ENCODE peak calls at places on chromosomes 2 and 18, in nine cellular contexts. G is transverse colon, P is HepG2, M is suprapubic skin, J is GM12878, C is endothelial cell of umbilical vein, K is vagina, V is upper lobe of left lung, U is breast epithelium. B is an unnamed sample.

GRCh38 chr2:97868986-97869721 is 126.6 kb downstream of the TMEM131 start:
- DNase-seq in G (peak), P (peak), M (no peak), J (no peak), C (peak), K (no peak), V (no peak), U (no peak), B (no peak)

GRCh38 chr2:77552956-77553355 is 30.8 kb upstream of the LRRTM4 start:
- DNase-seq in G (no peak), P (no peak), M (no peak), J (no peak), C (no peak), K (no peak), V (no peak), U (no peak), B (no peak)

GRCh38 chr2:1482253-1482675 is 69.0 kb downstream of the TPO start:
- DNase-seq in G (no peak), P (no peak), M (no peak), J (no peak), C (no peak), K (no peak), V (no peak), U (no peak), B (no peak)

GRCh38 chr2:236317938-236318396 is 53.8 kb upstream of the ASB18 start:
- DNase-seq in G (peak), P (no peak), M (no peak), J (no peak), C (no peak), K (peak), V (peak), U (no peak), B (peak)

GRCh38 chr2:25220198-25220712 is 51.9 kb upstream of the POMC start:
- DNase-seq in G (no peak), P (no peak), M (no peak), J (no peak), C (no peak), K (no peak), V (no peak), U (no peak), B (no peak)

GRCh38 chr2:46878886-46879285 is 36.7 kb downstream of the MCFD2 start:
- DNase-seq in G (no peak), P (peak), M (no peak), J (no peak), C (peak), K (no peak), V (peak), U (no peak), B (no peak)

GRCh38 chr18:35355140-35355618 is 11.0 kb upstream of the ZNF24 start:
- DNase-seq in G (peak), P (peak), M (peak), J (no peak), C (peak), K (no peak), V (no peak), U (no peak), B (peak)

GRCh38 chr2:240469239-240469636 is 33.8 kb downstream of the GPC1 start:
- DNase-seq in G (no peak), P (no peak), M (no peak), J (no peak), C (no peak), K (no peak), V (no peak), U (no peak), B (peak)

GRCh38 chr2:168850846-168851245 is 39.4 kb downstream of the SPC25 start:
- DNase-seq in G (no peak), P (no peak), M (no peak), J (no peak), C (no peak), K (no peak), V (no peak), U (no peak), B (no peak)

DNA sequence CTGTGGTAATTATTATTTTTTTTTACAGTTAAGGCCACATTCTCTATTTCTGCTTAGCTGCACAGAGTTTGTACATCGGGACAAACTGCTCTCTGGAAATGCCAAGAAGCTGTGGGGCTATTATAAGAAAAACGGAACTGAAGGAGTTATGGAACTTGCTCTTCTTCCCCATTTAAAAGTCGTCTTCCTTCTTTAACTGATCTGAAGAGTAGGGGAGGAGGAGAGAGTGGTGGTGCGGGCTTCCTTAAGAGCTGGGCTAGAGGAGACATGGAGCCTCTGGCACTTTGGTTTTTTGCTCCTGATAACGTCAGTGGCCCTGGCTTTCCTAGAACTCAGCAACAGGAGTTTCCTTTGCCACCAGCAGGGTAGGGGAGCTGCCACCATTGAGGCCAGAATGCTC is 54.5 kb downstream of the RAB31 start:
- DNase-seq in G (no peak), P (no peak), M (no peak), J (no peak), C (no peak), K (no peak), V (no peak), U (no peak), B (no peak)
- TF ChIP-seq CTCF in G (no peak), P (no peak), M (no peak), J (no peak), C (no peak), K (no peak), V (no peak), U (no peak), B (no peak)

GRCh38 chr2:170177950-170178781 is at the start of gene MYO3B:
- DNase-seq in G (no peak), P (no peak), M (no peak), J (no peak), C (no peak), K (no peak), V (no peak), U (no peak), B (no peak)
- TF ChIP-seq POLR2AphosphoS5 in G (no peak), P (no peak), M (no peak), J (no peak), C (no peak), K (no peak), V (no peak), U (no peak), B (no peak)

DNA sequence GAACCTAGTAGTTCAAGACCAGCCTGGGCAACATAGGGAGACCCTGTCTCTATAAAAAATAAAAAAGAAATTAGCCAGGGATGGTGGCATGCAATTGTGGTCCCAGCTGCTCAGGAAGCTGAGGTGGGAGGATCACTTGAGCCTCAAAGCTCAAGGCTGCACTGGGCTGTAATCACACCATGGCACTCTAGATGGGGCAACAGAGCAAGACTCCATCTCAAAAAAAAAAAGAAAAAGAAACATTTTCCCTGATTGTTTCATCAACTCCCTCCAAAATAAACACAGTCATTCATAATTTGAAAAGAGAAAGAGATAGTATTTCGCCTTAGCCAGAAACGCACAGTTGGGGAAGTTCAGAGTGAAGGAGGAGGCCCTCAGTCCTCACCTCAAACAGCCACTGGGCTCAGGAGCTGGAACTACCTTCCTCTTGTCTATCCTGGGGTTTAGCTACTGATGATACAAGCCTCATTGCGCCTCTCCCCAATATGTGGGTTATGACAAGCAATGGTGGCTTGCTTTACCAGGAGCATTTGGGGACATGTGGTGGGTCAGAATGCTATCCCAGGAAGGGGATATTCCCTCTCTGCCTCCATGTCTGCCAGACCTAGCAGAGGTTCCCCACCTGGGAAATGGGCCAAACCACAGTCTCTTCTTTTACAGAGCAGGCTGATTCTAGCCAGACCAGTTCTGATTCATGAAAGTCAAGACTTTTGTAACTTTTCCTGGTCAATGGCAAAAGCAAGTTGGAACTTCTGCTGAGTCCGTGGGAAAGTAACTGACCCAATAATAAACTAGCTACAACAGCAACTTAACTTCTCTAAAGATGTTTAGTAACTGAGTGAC is 22.2 kb upstream of the TMEM87B start:
- DNase-seq in G (peak), P (no peak), M (no peak), J (no peak), C (peak), K (no peak), V (no peak), U (no peak), B (peak)
- TF ChIP-seq CTCF in G (no peak), P (no peak), M (no peak), J (no peak), C (peak), K (no peak), V (no peak), U (no peak), B (no peak)

DNA sequence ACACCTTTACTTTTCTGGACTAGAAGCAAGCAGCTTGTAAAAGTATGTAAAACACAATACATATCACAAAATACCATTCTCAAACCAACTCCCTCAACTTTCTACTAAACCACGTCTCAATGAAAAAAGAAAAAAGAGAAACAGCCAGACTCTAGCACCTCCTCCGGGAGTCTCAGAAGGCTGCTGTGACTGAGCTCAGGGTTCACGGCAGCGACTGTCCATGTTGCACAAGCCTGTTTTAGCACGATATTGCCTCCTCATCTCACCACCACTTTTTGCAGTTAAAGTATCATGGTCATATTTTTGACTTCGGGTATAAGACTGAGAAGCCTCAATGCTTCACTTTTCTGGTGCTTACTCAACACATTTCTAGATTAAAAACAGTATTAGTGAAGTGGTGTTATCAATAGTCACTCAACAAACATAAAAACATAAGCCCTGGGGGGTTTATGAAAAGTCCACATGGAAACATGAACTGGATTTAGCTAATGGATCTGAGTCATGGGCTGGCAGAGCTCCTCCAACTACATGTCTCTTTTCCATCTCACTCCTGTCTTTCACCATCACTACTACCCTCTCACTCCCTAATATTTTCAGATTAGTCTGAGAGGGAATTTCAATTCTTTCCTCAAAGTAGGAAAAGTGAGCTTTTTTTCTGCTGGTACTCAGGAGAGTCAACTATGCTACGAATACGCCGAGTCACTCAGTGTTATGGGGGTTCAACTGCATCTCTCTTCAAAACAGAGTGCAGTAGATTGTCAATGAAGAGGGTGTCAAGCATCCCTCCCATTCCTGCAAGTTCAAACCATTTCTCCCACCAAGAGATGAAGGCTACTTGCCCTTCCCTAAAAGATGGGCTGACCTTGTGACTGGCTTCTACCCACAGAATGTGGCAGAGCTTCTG is 113.7 kb downstream of the OSR1 start:
- DNase-seq in G (no peak), P (no peak), M (no peak), J (no peak), C (no peak), K (no peak), V (no peak), U (no peak), B (no peak)
- TF ChIP-seq POLR2AphosphoS5 in G (no peak), P (no peak), M (no peak), J (no peak), C (no peak), K (no peak), V (no peak), U (no peak), B (no peak)

GRCh38 chr2:218095853-218096252 is 26.8 kb downstream of the RUFY4 start:
- DNase-seq in G (no peak), P (no peak), M (no peak), J (no peak), C (no peak), K (no peak), V (no peak), U (no peak), B (no peak)

GRCh38 chr2:218086493-218086892 is 17.4 kb downstream of the RUFY4 start:
- DNase-seq in G (no peak), P (no peak), M (no peak), J (no peak), C (no peak), K (no peak), V (no peak), U (no peak), B (no peak)

GRCh38 chr2:218093879-218094278 is 24.8 kb downstream of the RUFY4 start:
- DNase-seq in G (no peak), P (no peak), M (no peak), J (no peak), C (no peak), K (no peak), V (no peak), U (no peak), B (no peak)

GRCh38 chr2:218091743-218092142 is 22.7 kb downstream of the RUFY4 start:
- DNase-seq in G (no peak), P (no peak), M (no peak), J (no peak), C (no peak), K (no peak), V (no peak), U (no peak), B (no peak)
- TF ChIP-seq CTCF in G (no peak), P (no peak), M (no peak), J (no peak), C (no peak), K (no peak), V (no peak), U (no peak), B (no peak)

DNA sequence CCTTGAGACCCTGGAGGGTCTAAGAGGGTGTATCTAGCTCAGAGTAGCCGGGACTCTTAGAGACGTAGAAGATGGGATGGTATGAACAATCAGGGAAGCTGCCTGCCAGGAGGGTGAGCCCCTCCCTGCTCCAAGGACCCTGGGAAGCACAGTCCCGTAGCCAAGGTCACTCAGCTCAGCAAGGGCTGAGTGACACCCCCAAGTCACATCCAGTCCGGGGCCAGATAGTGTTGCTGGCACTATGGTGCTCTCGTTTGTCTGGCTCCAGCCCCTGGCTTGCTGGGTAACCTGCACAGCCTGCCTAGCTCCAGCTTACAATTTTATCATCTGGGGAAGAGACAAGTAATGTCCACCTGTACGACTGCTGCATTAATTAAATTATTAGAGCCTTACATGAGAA is 22.3 kb downstream of the REEP1 start:
- DNase-seq in G (no peak), P (no peak), M (no peak), J (no peak), C (no peak), K (no peak), V (no peak), U (no peak), B (no peak)
- TF ChIP-seq POLR2AphosphoS5 in G (no peak), P (no peak), M (no peak), J (no peak), C (no peak), K (no peak), V (no peak), U (no peak), B (no peak)

GRCh38 chr2:179340678-179341077 is 76.0 kb upstream of the SESTD1 start:
- DNase-seq in G (no peak), P (peak), M (no peak), J (no peak), C (peak), K (no peak), V (no peak), U (no peak), B (no peak)
- TF ChIP-seq CTCF in G (peak), P (peak), M (no peak), J (peak), C (peak), K (no peak), V (peak), U (peak), B (no peak)

DNA sequence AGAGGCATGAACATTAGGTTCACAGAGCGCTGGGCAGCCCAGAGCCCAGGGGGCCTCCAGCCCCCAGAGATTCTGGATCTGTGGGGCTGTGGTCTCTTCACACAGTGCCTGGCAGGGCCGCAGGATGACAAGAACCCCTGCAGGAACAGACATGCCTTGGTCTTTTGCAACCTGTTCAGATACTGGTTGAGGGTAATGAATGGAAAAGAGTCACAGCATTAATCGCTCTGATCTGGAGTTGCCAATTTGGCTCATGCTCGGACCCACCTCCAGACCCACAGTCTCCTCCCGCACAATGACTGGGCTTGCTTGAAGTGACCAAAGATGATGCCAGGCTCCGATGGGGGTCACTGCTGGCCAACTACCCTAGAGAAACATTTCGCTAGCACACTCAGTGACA is 229.4 kb upstream of the SMAD2 start:
- DNase-seq in G (no peak), P (no peak), M (no peak), J (no peak), C (no peak), K (no peak), V (no peak), U (no peak), B (no peak)
- TF ChIP-seq POLR2AphosphoS5 in G (no peak), P (no peak), M (no peak), J (no peak), C (no peak), K (no peak), V (no peak), U (no peak), B (no peak)